ENCODE peak calls at places on chromosome 4, in eight cellular contexts. One of them, this sample, is unnamed.

GRCh38 chr4:77676842-77677241 is 71.2 kb downstream of the CXCL13 start:
- DNase-seq in upper lobe of left lung: no peak
- DNase-seq in astrocyte: no peak
- DNase-seq in cardiac fibroblast: no peak
- DNase-seq in IMR-90: no peak
- DNase-seq in spleen: no peak
- DNase-seq in HCT116: no peak
- DNase-seq in astrocyte of the cerebellum: no peak
- DNase-seq in this sample: no peak

GRCh38 chr4:41611881-41612871 is 74.2 kb downstream of the LIMCH1 start:
- DNase-seq in spleen: no peak
- DNase-seq in IMR-90: peak
- DNase-seq in cardiac fibroblast: peak
- DNase-seq in astrocyte: peak
- DNase-seq in HCT116: no peak
- DNase-seq in upper lobe of left lung: no peak
- DNase-seq in astrocyte of the cerebellum: peak
- DNase-seq in this sample: no peak

GRCh38 chr4:159396151-159396550 is 293.3 kb downstream of the RAPGEF2 start:
- DNase-seq in cardiac fibroblast: no peak
- DNase-seq in upper lobe of left lung: no peak
- DNase-seq in astrocyte of the cerebellum: no peak
- DNase-seq in astrocyte: no peak
- DNase-seq in IMR-90: no peak
- DNase-seq in spleen: no peak
- DNase-seq in HCT116: no peak
- DNase-seq in this sample: no peak

GRCh38 chr4:74444891-74445642 is at the start of gene AREG:
- DNase-seq in astrocyte of the cerebellum: no peak
- DNase-seq in HCT116: peak
- DNase-seq in cardiac fibroblast: peak
- DNase-seq in upper lobe of left lung: peak
- DNase-seq in spleen: peak
- DNase-seq in astrocyte: peak
- DNase-seq in IMR-90: peak
- DNase-seq in this sample: no peak

GRCh38 chr4:122542411-122543236 is 78.2 kb downstream of the IL21 start:
- DNase-seq in HCT116: no peak
- DNase-seq in astrocyte: peak
- DNase-seq in astrocyte of the cerebellum: peak
- DNase-seq in cardiac fibroblast: peak
- DNase-seq in IMR-90: peak
- DNase-seq in upper lobe of left lung: no peak
- DNase-seq in spleen: no peak
- DNase-seq in this sample: no peak

GRCh38 chr4:163492951-163493504 is 1.5 kb upstream of the TMA16 start:
- DNase-seq in HCT116: peak
- DNase-seq in upper lobe of left lung: no peak
- DNase-seq in IMR-90: no peak
- DNase-seq in astrocyte of the cerebellum: no peak
- DNase-seq in cardiac fibroblast: peak
- DNase-seq in spleen: no peak
- DNase-seq in astrocyte: no peak
- DNase-seq in this sample: no peak

GRCh38 chr4:103424853-103425252 is 226.7 kb upstream of the CENPE start:
- DNase-seq in spleen: no peak
- DNase-seq in upper lobe of left lung: no peak
- DNase-seq in IMR-90: no peak
- DNase-seq in cardiac fibroblast: no peak
- DNase-seq in astrocyte: no peak
- DNase-seq in astrocyte of the cerebellum: no peak
- DNase-seq in HCT116: no peak
- DNase-seq in this sample: no peak

GRCh38 chr4:112297495-112297894 is 326 bp downstream of the ALPK1 start:
- DNase-seq in HCT116: no peak
- DNase-seq in astrocyte of the cerebellum: no peak
- DNase-seq in upper lobe of left lung: no peak
- DNase-seq in spleen: no peak
- DNase-seq in cardiac fibroblast: no peak
- DNase-seq in IMR-90: no peak
- DNase-seq in astrocyte: no peak
- DNase-seq in this sample: no peak

GRCh38 chr4:159428975-159429692 is 326.3 kb downstream of the RAPGEF2 start:
- DNase-seq in IMR-90: no peak
- DNase-seq in spleen: no peak
- DNase-seq in astrocyte: no peak
- DNase-seq in cardiac fibroblast: no peak
- DNase-seq in upper lobe of left lung: no peak
- DNase-seq in HCT116: no peak
- DNase-seq in astrocyte of the cerebellum: no peak
- DNase-seq in this sample: no peak

GRCh38 chr4:169330811-169331210 is 60.1 kb upstream of the SH3RF1 start:
- DNase-seq in spleen: no peak
- DNase-seq in IMR-90: no peak
- DNase-seq in astrocyte of the cerebellum: no peak
- DNase-seq in cardiac fibroblast: no peak
- DNase-seq in astrocyte: no peak
- DNase-seq in HCT116: no peak
- DNase-seq in upper lobe of left lung: no peak
- DNase-seq in this sample: no peak

GRCh38 chr4:185259719-185260118 is 50.3 kb downstream of the SNX25 start:
- DNase-seq in astrocyte of the cerebellum: no peak
- DNase-seq in cardiac fibroblast: no peak
- DNase-seq in astrocyte: no peak
- DNase-seq in IMR-90: no peak
- DNase-seq in upper lobe of left lung: no peak
- DNase-seq in HCT116: no peak
- DNase-seq in spleen: no peak
- DNase-seq in this sample: no peak

GRCh38 chr4:110196871-110197420 is 1.5 kb downstream of the ELOVL6 start:
- DNase-seq in upper lobe of left lung: peak
- DNase-seq in spleen: no peak
- DNase-seq in IMR-90: peak
- DNase-seq in cardiac fibroblast: peak
- DNase-seq in astrocyte of the cerebellum: no peak
- DNase-seq in HCT116: no peak
- DNase-seq in astrocyte: peak
- DNase-seq in this sample: no peak

GRCh38 chr4:111681270-111681669 is 464.0 kb upstream of the FAM241A start:
- DNase-seq in IMR-90: no peak
- DNase-seq in spleen: no peak
- DNase-seq in HCT116: no peak
- DNase-seq in upper lobe of left lung: no peak
- DNase-seq in cardiac fibroblast: no peak
- DNase-seq in astrocyte of the cerebellum: no peak
- DNase-seq in astrocyte: no peak
- DNase-seq in this sample: no peak

GRCh38 chr4:19983072-19983471 is 268.6 kb upstream of the SLIT2 start:
- DNase-seq in upper lobe of left lung: no peak
- DNase-seq in spleen: no peak
- DNase-seq in cardiac fibroblast: peak
- DNase-seq in HCT116: no peak
- DNase-seq in astrocyte of the cerebellum: peak
- DNase-seq in IMR-90: peak
- DNase-seq in astrocyte: peak
- DNase-seq in this sample: peak

GRCh38 chr4:173508386-173509002 is 21.5 kb downstream of the HAND2 start:
- DNase-seq in HCT116: no peak
- DNase-seq in spleen: no peak
- DNase-seq in IMR-90: no peak
- DNase-seq in astrocyte of the cerebellum: no peak
- DNase-seq in astrocyte: no peak
- DNase-seq in cardiac fibroblast: no peak
- DNase-seq in upper lobe of left lung: peak
- DNase-seq in this sample: no peak

GRCh38 chr4:81905966-81906365 is 434.3 kb upstream of the RASGEF1B start:
- DNase-seq in cardiac fibroblast: no peak
- DNase-seq in astrocyte of the cerebellum: no peak
- DNase-seq in upper lobe of left lung: no peak
- DNase-seq in astrocyte: no peak
- DNase-seq in spleen: no peak
- DNase-seq in IMR-90: no peak
- DNase-seq in HCT116: no peak
- DNase-seq in this sample: no peak

GRCh38 chr4:19402666-19403065 is 849.0 kb upstream of the SLIT2 start:
- DNase-seq in astrocyte: no peak
- DNase-seq in HCT116: no peak
- DNase-seq in spleen: no peak
- DNase-seq in IMR-90: peak
- DNase-seq in cardiac fibroblast: no peak
- DNase-seq in upper lobe of left lung: no peak
- DNase-seq in astrocyte of the cerebellum: no peak
- DNase-seq in this sample: no peak

GRCh38 chr4:176187610-176188009 is 7.8 kb downstream of the SPATA4 start:
- DNase-seq in IMR-90: peak
- DNase-seq in astrocyte: peak
- DNase-seq in HCT116: no peak
- DNase-seq in cardiac fibroblast: no peak
- DNase-seq in astrocyte of the cerebellum: no peak
- DNase-seq in upper lobe of left lung: no peak
- DNase-seq in spleen: no peak
- DNase-seq in this sample: no peak

GRCh38 chr4:794911-795725 is 30.8 kb downstream of the CPLX1 start:
- DNase-seq in IMR-90: no peak
- DNase-seq in astrocyte: no peak
- DNase-seq in upper lobe of left lung: peak
- DNase-seq in cardiac fibroblast: no peak
- DNase-seq in astrocyte of the cerebellum: no peak
- DNase-seq in HCT116: no peak
- DNase-seq in spleen: peak
- DNase-seq in this sample: no peak
- H3K4me3 ChIP-seq in IMR-90: no peak
- H3K4me3 ChIP-seq in astrocyte: no peak
- H3K4me3 ChIP-seq in upper lobe of left lung: peak
- H3K4me3 ChIP-seq in cardiac fibroblast: no peak
- H3K4me3 ChIP-seq in astrocyte of the cerebellum: no peak
- H3K4me3 ChIP-seq in HCT116: no peak
- H3K4me3 ChIP-seq in spleen: peak
- H3K4me3 ChIP-seq in this sample: no peak

GRCh38 chr4:139857977-139858376 is 192.4 kb downstream of the MGST2 start:
- DNase-seq in HCT116: no peak
- DNase-seq in upper lobe of left lung: no peak
- DNase-seq in astrocyte: no peak
- DNase-seq in spleen: no peak
- DNase-seq in cardiac fibroblast: no peak
- DNase-seq in astrocyte of the cerebellum: no peak
- DNase-seq in IMR-90: no peak
- DNase-seq in this sample: no peak

GRCh38 chr4:139859876-139860275 is 194.3 kb downstream of the MGST2 start:
- DNase-seq in IMR-90: no peak
- DNase-seq in astrocyte of the cerebellum: no peak
- DNase-seq in cardiac fibroblast: no peak
- DNase-seq in astrocyte: no peak
- DNase-seq in spleen: no peak
- DNase-seq in HCT116: no peak
- DNase-seq in upper lobe of left lung: peak
- DNase-seq in this sample: no peak

GRCh38 chr4:139858436-139859225 is 193.0 kb downstream of the MGST2 start:
- DNase-seq in upper lobe of left lung: no peak
- DNase-seq in astrocyte: no peak
- DNase-seq in cardiac fibroblast: no peak
- DNase-seq in spleen: no peak
- DNase-seq in IMR-90: no peak
- DNase-seq in HCT116: no peak
- DNase-seq in astrocyte of the cerebellum: no peak
- DNase-seq in this sample: no peak

GRCh38 chr4:139860435-139861024 is 194.9 kb downstream of the MGST2 start:
- DNase-seq in upper lobe of left lung: no peak
- DNase-seq in IMR-90: no peak
- DNase-seq in astrocyte of the cerebellum: no peak
- DNase-seq in cardiac fibroblast: no peak
- DNase-seq in HCT116: no peak
- DNase-seq in astrocyte: no peak
- DNase-seq in spleen: no peak
- DNase-seq in this sample: no peak

DNA sequence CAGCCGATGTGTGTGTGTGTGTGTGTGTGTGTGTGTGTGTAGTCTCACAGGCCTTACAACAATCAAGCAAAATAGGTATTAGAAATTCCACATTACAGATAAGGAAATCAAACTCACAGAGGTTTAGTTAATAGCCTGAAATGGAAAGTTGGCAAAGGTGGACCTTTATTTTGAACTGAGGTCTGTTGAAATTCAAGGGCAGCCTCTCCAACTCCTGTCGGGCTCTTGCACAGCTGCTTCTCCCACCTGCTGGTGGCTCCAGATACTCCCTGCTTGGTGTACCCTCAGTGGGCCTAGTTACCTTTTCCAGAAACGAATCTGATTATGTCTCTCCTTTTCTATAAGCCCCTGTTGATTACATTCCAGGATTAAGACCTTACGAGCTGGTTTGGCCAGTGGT is 195.9 kb downstream of the MGST2 start:
- DNase-seq in astrocyte: no peak
- DNase-seq in IMR-90: no peak
- DNase-seq in cardiac fibroblast: no peak
- DNase-seq in HCT116: no peak
- DNase-seq in upper lobe of left lung: no peak
- DNase-seq in astrocyte of the cerebellum: no peak
- DNase-seq in spleen: no peak
- DNase-seq in this sample: no peak
- TF ChIP-seq CTCF in astrocyte: no peak
- TF ChIP-seq CTCF in IMR-90: no peak
- TF ChIP-seq CTCF in cardiac fibroblast: no peak
- TF ChIP-seq CTCF in HCT116: no peak
- TF ChIP-seq CTCF in upper lobe of left lung: no peak
- TF ChIP-seq CTCF in astrocyte of the cerebellum: no peak
- TF ChIP-seq CTCF in spleen: no peak
- TF ChIP-seq CTCF in this sample: no peak

GRCh38 chr4:125357675-125358074 is 42.9 kb downstream of the FAT4 start:
- DNase-seq in astrocyte of the cerebellum: no peak
- DNase-seq in spleen: no peak
- DNase-seq in IMR-90: no peak
- DNase-seq in HCT116: no peak
- DNase-seq in cardiac fibroblast: no peak
- DNase-seq in upper lobe of left lung: no peak
- DNase-seq in astrocyte: no peak
- DNase-seq in this sample: no peak
- H3K4me3 ChIP-seq in astrocyte of the cerebellum: no peak
- H3K4me3 ChIP-seq in spleen: no peak
- H3K4me3 ChIP-seq in IMR-90: no peak
- H3K4me3 ChIP-seq in HCT116: no peak
- H3K4me3 ChIP-seq in cardiac fibroblast: no peak
- H3K4me3 ChIP-seq in upper lobe of left lung: no peak
- H3K4me3 ChIP-seq in astrocyte: no peak
- H3K4me3 ChIP-seq in this sample: no peak

DNA sequence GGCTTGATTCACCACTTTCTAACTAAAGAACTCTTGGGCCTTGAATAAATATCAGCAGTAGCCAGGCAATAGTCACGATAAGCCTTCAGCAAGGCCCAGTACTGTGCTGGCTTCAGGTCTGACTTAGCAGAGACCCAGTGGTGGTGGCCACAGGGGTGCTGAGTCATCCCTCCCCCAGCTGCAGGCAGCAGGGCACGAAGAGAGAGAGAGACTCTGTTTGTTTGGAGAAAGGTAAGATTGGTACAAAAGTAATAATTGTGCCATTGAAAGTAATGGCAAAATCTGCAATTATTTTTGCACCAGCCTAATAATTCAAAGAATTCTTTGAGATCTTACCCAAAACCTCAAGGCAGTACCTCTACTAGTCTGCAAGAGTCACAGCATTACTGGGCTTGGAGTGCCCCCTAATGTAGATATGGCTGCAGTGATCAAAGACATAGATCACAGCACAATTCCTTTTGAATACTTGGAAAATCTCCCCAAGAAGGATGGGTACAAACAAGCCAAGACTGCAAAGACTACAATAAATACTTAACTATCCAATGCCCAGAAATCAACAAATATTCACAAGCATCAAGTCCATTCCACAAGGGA is 159.5 kb upstream of the USP38 start:
- DNase-seq in upper lobe of left lung: no peak
- DNase-seq in cardiac fibroblast: peak
- DNase-seq in IMR-90: peak
- DNase-seq in spleen: no peak
- DNase-seq in HCT116: peak
- DNase-seq in astrocyte of the cerebellum: peak
- DNase-seq in astrocyte: peak
- DNase-seq in this sample: no peak
- TF ChIP-seq CTCF in upper lobe of left lung: peak
- TF ChIP-seq CTCF in cardiac fibroblast: peak
- TF ChIP-seq CTCF in IMR-90: peak
- TF ChIP-seq CTCF in spleen: no peak
- TF ChIP-seq CTCF in HCT116: peak
- TF ChIP-seq CTCF in astrocyte of the cerebellum: peak
- TF ChIP-seq CTCF in astrocyte: peak
- TF ChIP-seq CTCF in this sample: no peak

This sample was measured in AG04449.